ENCODE peak calls at places on chromosome 20, in five cellular contexts. D, Y, V, T and I are unnamed samples.

GRCh38 chr20:37377346-37378081 is 31.6 kb downstream of the SRC start:
- DNase-seq in Y (no peak), D (no peak), V (no peak), T (no peak), I (no peak)

GRCh38 chr20:25081730-25082497 is at the start of gene VSX1:
- DNase-seq in V (no peak), Y (no peak), T (no peak), D (no peak), I (no peak)

GRCh38 chr20:49620364-49621240 is 52.7 kb upstream of the PTGIS start:
- DNase-seq in T (no peak), V (no peak), Y (no peak), D (no peak), I (no peak)

GRCh38 chr20:62653373-62653772 is 11.1 kb downstream of the SLCO4A1 start:
- DNase-seq in Y (no peak), D (no peak), T (no peak), V (no peak), I (no peak)

GRCh38 chr20:50320910-50321796 is 130.5 kb downstream of the CEBPB start:
- DNase-seq in Y (peak; percentile 75), D (peak; percentile 96), V (peak; percentile 81), T (no peak), I (peak; percentile 90)

GRCh38 chr20:49575551-49576060 is 7.7 kb upstream of the PTGIS start:
- DNase-seq in Y (no peak), T (peak; percentile 64), D (peak; percentile 45), V (no peak), I (no peak)

GRCh38 chr20:34111057-34111711 is 859 bp downstream of the EIF2S2 start:
- DNase-seq in T (no peak), D (peak; percentile 71), Y (peak; percentile 17), V (no peak), I (peak; percentile 40)

GRCh38 chr20:45450097-45450818 is 19.3 kb upstream of the WFDC2 start:
- DNase-seq in T (peak; percentile 49), Y (peak; percentile 16), D (peak; percentile 18), V (peak; percentile 21), I (peak; percentile 66)

GRCh38 chr20:36604952-36605308 is 649 bp upstream of the RAB5IF start:
- DNase-seq in Y (no peak), V (peak; percentile 62), D (no peak), T (no peak), I (peak; percentile 81)

GRCh38 chr20:6877633-6878032 is 110.1 kb downstream of the BMP2 start:
- DNase-seq in D (no peak), V (no peak), T (no peak), Y (no peak), I (no peak)

GRCh38 chr20:53824779-53825178 is 231.1 kb upstream of the ZNF217 start:
- DNase-seq in V (no peak), Y (no peak), D (no peak), T (no peak), I (no peak)

GRCh38 chr20:24535956-24536730 is 66.7 kb downstream of the SYNDIG1 start:
- DNase-seq in V (no peak), Y (no peak), D (peak; percentile 17), T (no peak), I (no peak)

GRCh38 chr20:51462566-51463276 is 79.8 kb downstream of the NFATC2 start:
- DNase-seq in Y (no peak), D (peak; percentile 50), T (no peak), V (peak; percentile 53), I (peak; percentile 58)

GRCh38 chr20:63035284-63036185 is 28.8 kb upstream of the BHLHE23 start:
- DNase-seq in V (no peak), D (no peak), T (no peak), Y (no peak), I (no peak)

GRCh38 chr20:37630161-37630560 is 63.7 kb upstream of the CTNNBL1 start:
- DNase-seq in V (no peak), Y (no peak), D (no peak), T (peak; percentile 63), I (no peak)

GRCh38 chr20:59776059-59776603 is 157.3 kb downstream of the SYCP2 start:
- DNase-seq in Y (no peak), V (no peak), D (no peak), T (no peak), I (no peak)

GRCh38 chr20:22446613-22447447 is 137.5 kb downstream of the FOXA2 start:
- DNase-seq in V (no peak), D (no peak), T (no peak), Y (no peak), I (no peak)

GRCh38 chr20:1269850-1270249 is 3.8 kb downstream of the SNPH start:
- DNase-seq in D (no peak), Y (no peak), T (no peak), V (no peak), I (no peak)

GRCh38 chr20:45959956-45960630 is 11.9 kb downstream of the ZNF335 start:
- DNase-seq in T (no peak), D (no peak), Y (no peak), V (no peak), I (no peak)

GRCh38 chr20:43563429-43563828 is 4.6 kb downstream of the SGK2 start:
- DNase-seq in Y (no peak), D (no peak), T (no peak), V (no peak), I (no peak)

GRCh38 chr20:34407962-34408474 is 44.9 kb downstream of the ITCH start:
- DNase-seq in T (no peak), V (no peak), D (no peak), Y (no peak), I (no peak)